ENCODE peak calls at places on chromosome 10, in ten cellular contexts. V is BJ, B is Peyer's patch, S is ovary, L is A549, W is lower leg skin, I is fibroblast of the aortic adventitia, A is GM12878, Q is bronchial epithelial cell, U is fibroblast of lung. K is an unnamed sample.
A peak's percentile ranks its signal among the peaks of the same experiment; 100 is the strongest.

GRCh38 chr10:59012839-59013238 is 163.6 kb upstream of the PHYHIPL start:
- DNase-seq in V (no peak), U (no peak), A (no peak), W (no peak), I (no peak), S (no peak), Q (no peak), L (no peak), B (no peak), K (no peak)

GRCh38 chr10:13560597-13560996 is 26.2 kb upstream of the PRPF18 start:
- DNase-seq in I (peak; percentile 49), A (no peak), S (no peak), B (no peak), U (peak; percentile 81), L (no peak), W (no peak), V (no peak), Q (no peak), K (no peak)

GRCh38 chr10:55024718-55025117 is 223.7 kb upstream of the PCDH15 start:
- DNase-seq in I (no peak), W (no peak), U (peak; percentile 1), A (no peak), L (no peak), V (no peak), Q (no peak), S (no peak), B (no peak), K (no peak)

GRCh38 chr10:26157734-26158133 is 58.8 kb upstream of the GAD2 start:
- DNase-seq in V (no peak), B (no peak), U (no peak), I (no peak), W (no peak), L (no peak), A (no peak), S (no peak), Q (no peak), K (no peak)

GRCh38 chr10:66717221-66717981 is 208.4 kb upstream of the LRRTM3 start:
- DNase-seq in I (no peak), L (no peak), A (no peak), W (no peak), V (no peak), Q (no peak), S (no peak), B (peak; percentile 61), U (no peak), K (no peak)

GRCh38 chr10:112904000-112904399 is 46.0 kb upstream of the TCF7L2 start:
- DNase-seq in U (peak; percentile 61), Q (peak; percentile 87), W (no peak), S (no peak), I (peak; percentile 38), A (no peak), L (peak; percentile 85), B (no peak), V (no peak), K (no peak)

GRCh38 chr10:1581189-1581588 is 156.1 kb downstream of the ADARB2 start:
- DNase-seq in I (no peak), L (no peak), B (peak; percentile 25), S (no peak), U (no peak), Q (no peak), W (no peak), V (no peak), A (no peak), K (no peak)

GRCh38 chr10:88992945-88993537 is 2.4 kb downstream of the FAS start:
- DNase-seq in L (no peak), Q (peak; percentile 58), U (peak; percentile 56), S (no peak), A (no peak), W (no peak), V (no peak), B (no peak), I (peak; percentile 64), K (no peak)

GRCh38 chr10:121449457-121450045 is 148.7 kb downstream of the FGFR2 start:
- DNase-seq in S (no peak), W (no peak), U (no peak), Q (no peak), V (no peak), B (no peak), A (peak; percentile 5), I (no peak), L (no peak), K (no peak)

GRCh38 chr10:114172241-114172640 is 1.8 kb downstream of the CCDC186 start:
- DNase-seq in V (no peak), S (no peak), Q (peak; percentile 17), L (no peak), W (no peak), U (peak; percentile 43), B (no peak), A (no peak), I (peak; percentile 39), K (no peak)

GRCh38 chr10:118957966-118958365 is 71.5 kb upstream of the NANOS1 start:
- DNase-seq in B (no peak), U (no peak), Q (no peak), A (no peak), W (no peak), S (no peak), L (no peak), I (no peak), V (no peak), K (no peak)

GRCh38 chr10:15316144-15316543 is 54.9 kb downstream of the FAM171A1 start:
- DNase-seq in W (no peak), A (no peak), B (no peak), U (no peak), I (no peak), L (no peak), Q (no peak), V (no peak), S (no peak), K (no peak)

GRCh38 chr10:78408011-78408410 is 374.3 kb downstream of the RPS24 start:
- DNase-seq in A (no peak), V (no peak), L (no peak), I (no peak), W (no peak), U (no peak), S (no peak), Q (no peak), B (peak; percentile 30), K (no peak)

GRCh38 chr10:789831-790701 is 100.6 kb upstream of the DIP2C start:
- DNase-seq in A (no peak), S (peak; percentile 14), B (peak; percentile 64), Q (no peak), U (no peak), W (no peak), L (no peak), I (no peak), V (no peak), K (peak; percentile 6)

GRCh38 chr10:63735305-63735704 is 214.1 kb downstream of the REEP3 start:
- DNase-seq in B (no peak), W (no peak), V (no peak), I (no peak), S (no peak), L (no peak), U (no peak), Q (no peak), A (no peak), K (no peak)

DNA sequence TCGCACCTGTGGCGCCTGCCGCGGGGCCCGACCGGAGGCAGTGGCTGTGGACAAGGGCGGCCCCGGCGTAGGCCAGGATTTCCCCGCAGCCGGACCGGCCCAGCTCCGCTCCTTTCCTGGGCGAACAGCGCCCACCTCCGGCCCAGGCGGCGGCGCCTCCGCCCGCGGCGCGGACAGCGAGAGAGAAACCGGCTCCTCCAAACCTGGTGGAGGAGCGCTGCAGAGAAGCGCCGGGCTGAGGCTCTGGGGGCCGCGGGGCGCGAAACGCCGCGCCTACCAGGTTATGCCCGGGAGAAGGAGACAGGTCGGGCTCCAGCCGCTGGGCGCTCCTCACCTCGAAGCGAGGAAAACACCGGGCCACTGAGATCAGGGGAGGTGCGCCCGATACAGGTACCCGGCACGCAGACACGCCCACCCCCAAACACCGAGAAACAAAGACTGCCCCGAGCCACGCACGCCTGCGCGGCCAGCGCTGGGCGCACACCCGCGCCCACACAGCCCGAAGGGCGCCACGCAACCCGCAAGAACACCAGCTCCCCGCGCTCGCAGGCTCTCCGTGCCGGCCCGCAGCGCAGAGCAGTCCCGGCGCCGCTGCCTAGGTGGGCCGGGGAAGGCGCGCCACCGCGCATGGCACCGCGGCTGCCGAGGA is 3.3 kb downstream of the GRID1 start:
- DNase-seq in U (no peak), A (no peak), S (no peak), B (peak; percentile 47), Q (peak; percentile 26), V (no peak), I (no peak), W (no peak), L (peak; percentile 70), K (no peak)
- TF ChIP-seq CTCF in U (no peak), A (peak; percentile 48), S (no peak), B (no peak), Q (peak; percentile 78), V (no peak), I (no peak), W (no peak), L (peak; percentile 58), K (no peak)

DNA sequence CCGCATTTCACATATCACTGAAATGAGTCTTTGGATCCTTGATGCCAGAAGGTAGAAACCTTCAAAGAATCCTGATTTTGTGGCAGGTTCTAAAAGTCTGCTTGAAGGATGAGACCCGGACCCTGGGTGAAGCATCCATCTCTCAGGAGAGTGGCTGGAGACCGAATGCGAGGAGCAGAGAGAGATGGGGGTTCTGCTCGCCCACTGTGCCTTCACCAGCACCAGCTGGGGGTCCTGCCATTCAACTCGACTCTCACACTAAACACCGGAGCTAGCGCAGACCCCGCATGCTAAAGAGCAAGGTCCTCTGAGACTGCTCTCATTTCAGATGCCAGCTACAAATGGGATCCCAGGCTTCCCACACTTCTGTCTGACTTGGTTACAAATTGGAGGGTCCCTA is 218.4 kb downstream of the GLRX3 start:
- DNase-seq in B (no peak), W (no peak), U (no peak), S (no peak), A (no peak), L (no peak), V (no peak), I (no peak), Q (no peak), K (no peak)
- TF ChIP-seq CTCF in B (no peak), W (no peak), U (no peak), S (no peak), A (no peak), L (no peak), V (no peak), I (no peak), Q (no peak), K (no peak)

GRCh38 chr10:44071479-44071878 is 313.4 kb downstream of the CXCL12 start:
- DNase-seq in S (no peak), W (no peak), L (no peak), A (no peak), V (peak; percentile 89), B (no peak), I (peak; percentile 96), U (peak; percentile 80), Q (no peak), K (no peak)
- TF ChIP-seq CTCF in S (no peak), W (no peak), L (no peak), A (no peak), V (peak; percentile 39), B (no peak), I (peak; percentile 35), U (peak; percentile 10), Q (no peak), K (no peak)

DNA sequence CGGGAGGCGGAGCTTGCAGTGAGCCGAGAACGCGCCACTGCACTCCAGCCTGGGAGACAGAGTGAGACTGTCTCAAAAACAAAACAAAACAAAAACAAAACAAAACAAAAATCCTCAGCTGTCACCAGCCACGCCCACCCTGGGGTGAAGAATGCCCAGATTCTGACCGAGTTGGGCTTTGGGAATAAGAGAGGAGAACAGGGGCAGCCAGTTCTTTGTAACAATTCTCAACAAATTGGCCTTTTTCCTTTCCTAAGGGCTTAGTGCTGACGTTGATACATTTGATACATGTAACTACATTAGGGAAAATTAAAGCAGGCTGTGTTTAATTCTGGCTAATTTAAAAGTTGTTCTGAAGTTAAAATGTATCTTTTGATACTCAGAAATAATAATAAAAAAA is 121.0 kb downstream of the EPC1 start:
- DNase-seq in A (no peak), U (no peak), S (no peak), I (no peak), W (no peak), Q (no peak), B (no peak), V (no peak), L (no peak), K (no peak)
- TF ChIP-seq CTCF in A (no peak), U (no peak), S (no peak), I (no peak), W (no peak), Q (no peak), B (no peak), V (no peak), L (no peak), K (no peak)

K was measured in activated B cell treated with CpG ODN at 0.5 μM for 24 hours.